ENCODE peak calls at places on chromosome 12, in nine cellular contexts. One of them, this sample, is unnamed.

GRCh38 chr12:92186038-92186470 is 40.4 kb upstream of the BTG1 start:
- DNase-seq in SK-MEL-5: no peak
- DNase-seq in AG09309: no peak
- DNase-seq in AG10803: no peak
- DNase-seq in stimulated activated naive CD4-positive, alpha-beta T cell: peak
- DNase-seq in EL: no peak
- DNase-seq in cardiac fibroblast: no peak
- DNase-seq in Caki2: no peak
- DNase-seq in transverse colon: no peak
- DNase-seq in this sample: no peak

GRCh38 chr12:123102781-123103503 is 47.9 kb downstream of the PITPNM2 start:
- DNase-seq in SK-MEL-5: no peak
- DNase-seq in AG09309: no peak
- DNase-seq in AG10803: no peak
- DNase-seq in stimulated activated naive CD4-positive, alpha-beta T cell: no peak
- DNase-seq in EL: no peak
- DNase-seq in cardiac fibroblast: no peak
- DNase-seq in Caki2: no peak
- DNase-seq in transverse colon: no peak
- DNase-seq in this sample: no peak

GRCh38 chr12:11702959-11703358 is 53.5 kb downstream of the ETV6 start:
- DNase-seq in SK-MEL-5: no peak
- DNase-seq in AG09309: no peak
- DNase-seq in AG10803: no peak
- DNase-seq in stimulated activated naive CD4-positive, alpha-beta T cell: no peak
- DNase-seq in EL: no peak
- DNase-seq in cardiac fibroblast: no peak
- DNase-seq in Caki2: no peak
- DNase-seq in transverse colon: no peak
- DNase-seq in this sample: no peak

GRCh38 chr12:108127654-108128053 is 1.4 kb upstream of the WSCD2 start:
- DNase-seq in SK-MEL-5: no peak
- DNase-seq in AG09309: no peak
- DNase-seq in AG10803: no peak
- DNase-seq in stimulated activated naive CD4-positive, alpha-beta T cell: no peak
- DNase-seq in EL: no peak
- DNase-seq in cardiac fibroblast: no peak
- DNase-seq in Caki2: no peak
- DNase-seq in transverse colon: no peak
- DNase-seq in this sample: no peak

GRCh38 chr12:124487065-124487833 is 80.2 kb downstream of the NCOR2 start:
- DNase-seq in SK-MEL-5: no peak
- DNase-seq in AG09309: no peak
- DNase-seq in AG10803: no peak
- DNase-seq in stimulated activated naive CD4-positive, alpha-beta T cell: no peak
- DNase-seq in EL: no peak
- DNase-seq in cardiac fibroblast: no peak
- DNase-seq in Caki2: no peak
- DNase-seq in transverse colon: no peak
- DNase-seq in this sample: no peak

GRCh38 chr12:106769078-106769477 is 5.4 kb upstream of the RIC8B start:
- DNase-seq in SK-MEL-5: no peak
- DNase-seq in AG09309: no peak
- DNase-seq in AG10803: peak
- DNase-seq in stimulated activated naive CD4-positive, alpha-beta T cell: no peak
- DNase-seq in EL: peak
- DNase-seq in cardiac fibroblast: peak
- DNase-seq in Caki2: no peak
- DNase-seq in transverse colon: no peak
- DNase-seq in this sample: no peak

GRCh38 chr12:132557969-132558856 is 52.2 kb downstream of the LRCOL1 start:
- DNase-seq in SK-MEL-5: no peak
- DNase-seq in AG09309: no peak
- DNase-seq in AG10803: no peak
- DNase-seq in stimulated activated naive CD4-positive, alpha-beta T cell: no peak
- DNase-seq in EL: no peak
- DNase-seq in cardiac fibroblast: no peak
- DNase-seq in Caki2: no peak
- DNase-seq in transverse colon: no peak
- DNase-seq in this sample: no peak

GRCh38 chr12:11944321-11944720 is 126.4 kb upstream of the BCL2L14 start:
- DNase-seq in SK-MEL-5: no peak
- DNase-seq in AG09309: no peak
- DNase-seq in AG10803: no peak
- DNase-seq in stimulated activated naive CD4-positive, alpha-beta T cell: no peak
- DNase-seq in EL: no peak
- DNase-seq in cardiac fibroblast: no peak
- DNase-seq in Caki2: no peak
- DNase-seq in transverse colon: no peak
- DNase-seq in this sample: no peak

GRCh38 chr12:53725824-53726223 is 1.4 kb downstream of the CALCOCO1 start:
- DNase-seq in SK-MEL-5: no peak
- DNase-seq in AG09309: no peak
- DNase-seq in AG10803: peak
- DNase-seq in stimulated activated naive CD4-positive, alpha-beta T cell: no peak
- DNase-seq in EL: peak
- DNase-seq in cardiac fibroblast: peak
- DNase-seq in Caki2: no peak
- DNase-seq in transverse colon: peak
- DNase-seq in this sample: no peak

GRCh38 chr12:52860102-52860838 is 11.5 kb upstream of the KRT78 start:
- DNase-seq in SK-MEL-5: peak
- DNase-seq in AG09309: no peak
- DNase-seq in AG10803: peak
- DNase-seq in stimulated activated naive CD4-positive, alpha-beta T cell: no peak
- DNase-seq in EL: peak
- DNase-seq in cardiac fibroblast: peak
- DNase-seq in Caki2: peak
- DNase-seq in transverse colon: no peak
- DNase-seq in this sample: no peak

This sample was measured in effector CD4-positive, alpha-beta T cell.